ENCODE peak calls at places on chromosomes 7 and 10, in four cellular contexts. N is H1, V is HepG2, F is K562. G is an unnamed sample.

GRCh38 chr7:111172573-111172972 is 81.6 kb downstream of the LRRN3 start:
- DNase-seq in N (no peak), V (no peak), F (no peak), G (no peak)

GRCh38 chr7:171912-172515 is 20.4 kb upstream of the FAM20C start:
- DNase-seq in F (no peak), V (no peak), N (no peak), G (no peak)

GRCh38 chr7:157553256-157553655 is 216.5 kb downstream of the DNAJB6 start:
- DNase-seq in N (no peak), F (no peak), V (no peak), G (no peak)

GRCh38 chr7:7867835-7868234 is 100.8 kb upstream of the GLCCI1 start:
- DNase-seq in F (no peak), V (no peak), N (no peak), G (no peak)

GRCh38 chr7:151088856-151089699 is 2.8 kb downstream of the AGAP3 start:
- DNase-seq in V (peak), N (no peak), F (no peak), G (no peak)

GRCh38 chr7:18890885-18891621 is 226.4 kb downstream of the TWIST1 start:
- DNase-seq in F (no peak), N (no peak), V (no peak), G (no peak)

GRCh38 chr7:4416436-4417092 is 265.5 kb upstream of the FOXK1 start:
- DNase-seq in F (peak), V (no peak), N (no peak), G (no peak)

GRCh38 chr7:561631-562393 is 42.2 kb upstream of the PDGFA start:
- DNase-seq in F (no peak), V (no peak), N (no peak), G (no peak)

GRCh38 chr10:43170491-43170890 is 32.2 kb downstream of the CSGALNACT2 start:
- DNase-seq in F (no peak), N (no peak), V (peak), G (no peak)

GRCh38 chr10:45160266-45160665 is 155.1 kb downstream of the OR13A1 start:
- DNase-seq in N (no peak), V (no peak), F (no peak), G (no peak)

GRCh38 chr7:150479023-150479716 is 28.7 kb downstream of the GIMAP8 start:
- DNase-seq in V (no peak), F (no peak), N (no peak), G (no peak)

GRCh38 chr10:21517134-21517982 is 8.1 kb downstream of the SKIDA1 start:
- DNase-seq in N (peak), F (peak), V (no peak), G (no peak)

GRCh38 chr10:2886662-2887061 is 180.7 kb upstream of the PFKP start:
- DNase-seq in F (no peak), V (no peak), N (no peak), G (no peak)

GRCh38 chr10:78950656-78951587 is 117.8 kb upstream of the ZMIZ1 start:
- DNase-seq in N (no peak), F (no peak), V (no peak), G (no peak)

GRCh38 chr7:84194484-84195260 is at the start of gene SEMA3A:
- DNase-seq in V (peak), F (peak), N (no peak), G (no peak)

GRCh38 chr10:44921061-44921460 is 9.9 kb downstream of the TMEM72 start:
- DNase-seq in N (peak), V (no peak), F (no peak), G (no peak)

GRCh38 chr7:121697731-121698396 is 175.1 kb upstream of the PTPRZ1 start:
- DNase-seq in N (no peak), F (no peak), V (no peak), G (no peak)

GRCh38 chr10:74292871-74293427 is 141.9 kb downstream of the ADK start:
- DNase-seq in N (no peak), V (no peak), F (peak), G (no peak)

GRCh38 chr7:134907000-134907399 is 79.3 kb upstream of the AGBL3 start:
- DNase-seq in F (no peak), V (no peak), N (no peak), G (no peak)

GRCh38 chr10:15695852-15696251 is 23.9 kb downstream of the ITGA8 start:
- DNase-seq in N (no peak), F (no peak), V (no peak), G (no peak)

GRCh38 chr7:130144632-130145171 is 60.5 kb downstream of the TMEM209 start:
- DNase-seq in V (peak), F (no peak), N (peak), G (no peak)

GRCh38 chr10:97494863-97495506 is 3.2 kb downstream of the MMS19 start:
- DNase-seq in V (no peak), N (no peak), F (no peak), G (no peak)

GRCh38 chr7:79420464-79420863 is 33.0 kb downstream of the MAGI2 start:
- DNase-seq in N (no peak), F (no peak), V (peak), G (no peak)

GRCh38 chr7:100044719-100045118 is 4.9 kb upstream of the ZSCAN21 start:
- DNase-seq in N (no peak), V (no peak), F (no peak), G (peak)

GRCh38 chr10:70652761-70653657 is 19.3 kb upstream of the ADAMTS14 start:
- DNase-seq in N (no peak), V (no peak), F (peak), G (no peak)

GRCh38 chr7:87129836-87130235 is 22.4 kb upstream of the DMTF1 start:
- DNase-seq in V (no peak), F (no peak), N (no peak), G (peak)

GRCh38 chr10:27890971-27891370 is 107.9 kb downstream of the ODAD2 start:
- DNase-seq in F (no peak), N (no peak), V (no peak), G (no peak)

GRCh38 chr7:75968012-75968411 is 26.4 kb downstream of the TMEM120A start:
- DNase-seq in F (no peak), V (no peak), N (no peak), G (no peak)

GRCh38 chr7:155342313-155342712 is 44.6 kb downstream of the INSIG1 start:
- DNase-seq in F (no peak), V (no peak), N (no peak), G (no peak)

GRCh38 chr10:1049425-1049958 is 573 bp upstream of the IDI1 start:
- DNase-seq in V (peak), N (no peak), F (no peak), G (no peak)

GRCh38 chr7:126750207-126750911 is 502.4 kb downstream of the GRM8 start:
- DNase-seq in V (no peak), N (no peak), F (no peak), G (no peak)

GRCh38 chr7:37977243-37977642 is 56.8 kb downstream of the EPDR1 start:
- DNase-seq in V (no peak), F (peak), N (no peak), G (no peak)
- TF ChIP-seq CBX5 in V (no peak), F (no peak), N (no peak), G (no peak)

GRCh38 chr10:103542764-103543616 is 49.5 kb downstream of the NEURL1 start:
- DNase-seq in F (peak), N (no peak), V (peak), G (peak)
- TF ChIP-seq CBX5 in F (no peak), N (no peak), V (no peak), G (no peak)

DNA sequence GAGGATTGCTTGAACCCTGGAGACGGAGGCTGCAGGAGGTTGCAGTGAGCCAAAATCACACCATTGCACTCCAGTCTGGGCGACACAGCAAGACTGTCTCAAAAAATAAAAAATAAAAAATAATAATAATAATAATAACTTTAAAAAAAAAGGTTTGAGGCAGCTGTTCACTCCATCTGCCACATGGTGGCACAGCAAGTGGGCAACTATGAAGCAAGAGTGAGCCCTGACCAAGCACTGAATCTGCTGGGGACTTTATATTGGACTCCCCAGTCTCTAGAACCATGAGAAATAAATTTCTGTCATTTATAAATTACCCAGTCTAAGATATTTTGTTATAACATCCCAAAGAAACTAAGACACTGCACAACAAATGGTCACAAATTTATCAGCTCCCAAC is 14.6 kb upstream of the BRI3 start:
- DNase-seq in V (no peak), N (no peak), F (no peak), G (no peak)
- TF ChIP-seq CBX5 in V (no peak), N (no peak), F (no peak), G (no peak)

GRCh38 chr7:44914992-44915607 is 29.8 kb upstream of the PURB start:
- DNase-seq in N (no peak), V (no peak), F (no peak), G (peak)
- TF ChIP-seq CBX5 in N (no peak), V (no peak), F (no peak), G (no peak)